ENCODE peak calls at places on chromosomes 5 and 9, in eight cellular contexts. K is astrocyte; Y is tibial nerve; J is CD8-positive, alpha-beta memory T cell; N is transverse colon; L is right atrium auricular region; S is osteoblast; Z is RWPE2. A is an unnamed sample.

GRCh38 chr5:31273631-31274378 is 80.3 kb downstream of the CDH6 start:
- DNase-seq in K (no peak), Y (no peak), J (no peak), N (no peak), L (no peak), S (no peak), Z (no peak), A (no peak)

GRCh38 chr5:103461223-103461622 is 101.4 kb downstream of the NUDT12 start:
- DNase-seq in K (peak), Y (no peak), J (no peak), N (no peak), L (no peak), S (peak), Z (no peak), A (peak)

GRCh38 chr9:69397384-69398214 is 72.6 kb downstream of the ENTREP1 start:
- DNase-seq in K (peak), Y (no peak), J (no peak), N (no peak), L (no peak), S (peak), Z (no peak), A (peak)

GRCh38 chr9:116494815-116495634 is 192.1 kb upstream of the TRIM32 start:
- DNase-seq in K (no peak), Y (no peak), J (no peak), N (peak), L (no peak), S (no peak), Z (no peak), A (peak)

GRCh38 chr5:138469540-138470321 is 4.5 kb downstream of the EGR1 start:
- DNase-seq in K (peak), Y (no peak), J (no peak), N (peak), L (peak), S (peak), Z (no peak), A (no peak)

GRCh38 chr9:2015581-2016410 is 649 bp downstream of the SMARCA2 start:
- DNase-seq in K (peak), Y (peak), J (peak), N (peak), L (peak), S (peak), Z (peak), A (peak)

GRCh38 chr9:104810421-104811339 is 46.8 kb downstream of the NIPSNAP3B start:
- DNase-seq in K (peak), Y (no peak), J (no peak), N (peak), L (no peak), S (no peak), Z (no peak), A (peak)

GRCh38 chr9:135326633-135327152 is 152.9 kb upstream of the PPP1R26 start:
- DNase-seq in K (no peak), Y (no peak), J (no peak), N (no peak), L (no peak), S (peak), Z (no peak), A (no peak)

GRCh38 chr5:132747064-132747692 is at the start of gene CCNI2:
- DNase-seq in K (no peak), Y (no peak), J (peak), N (peak), L (no peak), S (no peak), Z (no peak), A (no peak)

GRCh38 chr5:94313188-94313587 is 305.2 kb downstream of the KIAA0825 start:
- DNase-seq in K (no peak), Y (no peak), J (no peak), N (no peak), L (no peak), S (no peak), Z (no peak), A (no peak)

GRCh38 chr5:43209060-43209459 is 17.0 kb downstream of the NIM1K start:
- DNase-seq in K (no peak), Y (no peak), J (no peak), N (no peak), L (no peak), S (no peak), Z (no peak), A (peak)

GRCh38 chr9:107285292-107285691 is 2.2 kb downstream of the RAD23B start:
- DNase-seq in K (no peak), Y (no peak), J (no peak), N (no peak), L (no peak), S (no peak), Z (no peak), A (no peak)
- H3K27ac ChIP-seq in K (peak), Y (peak), J (no peak), N (no peak), L (no peak), S (peak), Z (peak), A (no peak)

GRCh38 chr5:76046761-76047160 is 36.4 kb upstream of the SV2C start:
- DNase-seq in K (no peak), Y (no peak), J (no peak), N (no peak), L (no peak), S (no peak), Z (no peak), A (no peak)

DNA sequence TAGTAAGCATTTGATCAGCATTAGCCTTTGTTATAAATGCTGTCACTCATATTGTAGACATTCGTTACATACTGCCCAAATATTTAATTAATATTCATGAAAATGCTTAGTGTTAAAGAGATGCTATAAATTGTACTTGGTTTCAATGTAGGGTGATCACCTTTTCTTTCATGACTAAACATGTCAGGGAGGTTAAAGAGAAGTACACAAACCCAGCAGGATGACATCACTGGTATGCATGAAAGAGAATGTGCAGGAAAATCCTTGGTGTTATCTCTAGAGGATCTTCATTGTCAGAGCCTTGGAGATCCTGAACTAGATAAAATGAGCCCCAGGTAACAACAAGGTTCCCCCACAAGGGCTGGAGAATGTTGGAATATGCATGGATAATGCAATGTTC is 33.1 kb upstream of the SV2C start:
- DNase-seq in K (no peak), Y (no peak), J (no peak), N (no peak), L (no peak), S (no peak), Z (no peak), A (no peak)
- H3K4me3 ChIP-seq in K (no peak), Y (no peak), J (no peak), N (no peak), L (no peak), S (no peak), Z (no peak), A (no peak)

GRCh38 chr5:136036293-136036911 is 7.6 kb downstream of the TGFBI start:
- DNase-seq in K (no peak), Y (no peak), J (no peak), N (no peak), L (no peak), S (no peak), Z (peak), A (no peak)
- H3K27ac ChIP-seq in K (peak), Y (peak), J (peak), N (peak), L (peak), S (peak), Z (peak), A (peak)

GRCh38 chr9:124716795-124717194 is 54.3 kb downstream of the NR6A1 start:
- DNase-seq in K (peak), Y (no peak), J (no peak), N (no peak), L (no peak), S (peak), Z (no peak), A (peak)
- H3K4me3 ChIP-seq in K (no peak), Y (no peak), J (no peak), N (no peak), L (no peak), S (no peak), Z (no peak), A (no peak)

GRCh38 chr5:64453405-64453804 is 52.4 kb upstream of the RGS7BP start:
- DNase-seq in K (no peak), Y (no peak), J (no peak), N (no peak), L (no peak), S (no peak), Z (no peak), A (no peak)

GRCh38 chr5:64458948-64459347 is 46.9 kb upstream of the RGS7BP start:
- DNase-seq in K (no peak), Y (no peak), J (no peak), N (no peak), L (no peak), S (no peak), Z (no peak), A (no peak)

GRCh38 chr5:64462391-64462790 is 43.4 kb upstream of the RGS7BP start:
- DNase-seq in K (no peak), Y (no peak), J (no peak), N (no peak), L (no peak), S (no peak), Z (no peak), A (no peak)

GRCh38 chr5:64457846-64458245 is 48.0 kb upstream of the RGS7BP start:
- DNase-seq in K (no peak), Y (no peak), J (no peak), N (no peak), L (no peak), S (no peak), Z (no peak), A (peak)
- H3K27ac ChIP-seq in K (no peak), Y (no peak), J (no peak), N (no peak), L (no peak), S (no peak), Z (no peak), A (peak)

GRCh38 chr9:98846879-98847278 is 39.4 kb downstream of the GALNT12 start:
- DNase-seq in K (no peak), Y (no peak), J (no peak), N (no peak), L (no peak), S (no peak), Z (no peak), A (no peak)

GRCh38 chr9:98851730-98852462 is 44.4 kb downstream of the GALNT12 start:
- DNase-seq in K (no peak), Y (no peak), J (no peak), N (no peak), L (no peak), S (no peak), Z (no peak), A (peak)

GRCh38 chr9:98846081-98846480 is 38.6 kb downstream of the GALNT12 start:
- DNase-seq in K (no peak), Y (no peak), J (no peak), N (no peak), L (no peak), S (no peak), Z (no peak), A (no peak)

GRCh38 chr9:98850851-98851729 is 43.6 kb downstream of the GALNT12 start:
- DNase-seq in K (no peak), Y (no peak), J (no peak), N (no peak), L (no peak), S (no peak), Z (no peak), A (no peak)

DNA sequence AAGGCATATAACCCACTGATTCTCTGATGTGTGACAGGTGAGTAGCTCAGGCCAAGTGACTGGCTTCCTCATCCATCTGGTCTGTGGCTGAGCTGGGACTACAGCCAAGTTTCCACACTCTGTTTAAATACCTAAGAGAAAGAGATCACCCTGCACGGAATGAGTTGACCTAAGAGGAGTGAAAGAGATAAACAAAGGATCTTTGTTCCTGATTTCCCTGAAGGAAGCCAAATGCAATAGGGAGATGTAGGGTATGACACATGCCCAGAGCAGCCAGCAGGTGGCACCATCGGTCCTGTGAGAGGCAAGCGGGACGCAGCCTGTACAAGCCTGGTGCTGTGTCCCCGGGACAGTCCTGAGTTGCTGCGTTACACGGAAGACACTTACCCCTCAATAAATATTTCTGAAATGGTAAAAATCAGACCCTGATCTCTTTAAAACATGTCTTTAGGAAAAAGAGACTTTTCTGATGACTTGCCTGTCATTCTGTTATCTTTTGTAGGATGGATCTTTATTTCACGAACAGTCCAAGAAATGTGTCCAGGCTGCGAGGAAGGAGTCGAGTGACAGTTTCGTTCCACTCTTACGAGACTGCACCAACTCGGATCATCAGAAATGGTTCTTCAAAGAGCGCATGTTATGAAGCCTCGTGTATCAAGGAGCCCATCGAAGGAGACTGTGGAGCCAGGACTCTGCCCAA is 41.1 kb downstream of the GALNT12 start:
- DNase-seq in K (peak), Y (peak), J (peak), N (peak), L (peak), S (peak), Z (peak), A (peak)
- H3K4me3 ChIP-seq in K (no peak), Y (peak), J (no peak), N (no peak), L (peak), S (peak), Z (no peak), A (no peak)

GRCh38 chr5:87103616-87104287 is 163.9 kb upstream of the RASA1 start:
- DNase-seq in K (no peak), Y (no peak), J (no peak), N (no peak), L (no peak), S (no peak), Z (no peak), A (no peak)
- H3K27ac ChIP-seq in K (no peak), Y (no peak), J (no peak), N (peak), L (no peak), S (no peak), Z (no peak), A (no peak)

GRCh38 chr5:160937570-160937969 is 85.6 kb upstream of the ATP10B start:
- DNase-seq in K (no peak), Y (no peak), J (no peak), N (no peak), L (no peak), S (no peak), Z (no peak), A (no peak)

GRCh38 chr5:160935776-160936175 is 83.8 kb upstream of the ATP10B start:
- DNase-seq in K (no peak), Y (no peak), J (no peak), N (no peak), L (no peak), S (no peak), Z (no peak), A (no peak)

GRCh38 chr5:160938532-160938931 is 86.5 kb upstream of the ATP10B start:
- DNase-seq in K (no peak), Y (no peak), J (no peak), N (peak), L (no peak), S (no peak), Z (peak), A (peak)

GRCh38 chr5:160940725-160941124 is 88.7 kb upstream of the ATP10B start:
- DNase-seq in K (no peak), Y (no peak), J (no peak), N (no peak), L (no peak), S (no peak), Z (no peak), A (no peak)
- H3K4me3 ChIP-seq in K (no peak), Y (no peak), J (no peak), N (no peak), L (no peak), S (no peak), Z (no peak), A (no peak)

A was measured in PC-3.